ENCODE peak calls at places on chromosome 2, in seven cellular contexts. One of them, this sample, is unnamed. For H3K27me3, the result is how much of the 10 kb centered on the place peaks cover.

GRCh38 chr2:226678422-226678821 is 121.2 kb downstream of the IRS1 start:
- DNase-seq in keratinocyte: no peak
- DNase-seq in cardiac muscle cell: peak
- DNase-seq in tibial nerve: no peak
- DNase-seq in brain microvascular endothelial cell: no peak
- DNase-seq in PC-9: no peak
- DNase-seq in spleen: no peak
- DNase-seq in this sample: no peak

GRCh38 chr2:232008907-232009638 is 47.6 kb downstream of the DIS3L2 start:
- DNase-seq in cardiac muscle cell: no peak
- DNase-seq in tibial nerve: no peak
- DNase-seq in spleen: no peak
- DNase-seq in PC-9: no peak
- DNase-seq in brain microvascular endothelial cell: peak
- DNase-seq in keratinocyte: no peak
- DNase-seq in this sample: no peak

GRCh38 chr2:225027061-225027762 is 15.1 kb downstream of the DOCK10 start:
- DNase-seq in tibial nerve: no peak
- DNase-seq in PC-9: no peak
- DNase-seq in cardiac muscle cell: no peak
- DNase-seq in keratinocyte: no peak
- DNase-seq in brain microvascular endothelial cell: no peak
- DNase-seq in spleen: no peak
- DNase-seq in this sample: no peak

GRCh38 chr2:7811073-7811472 is 870.8 kb upstream of the ID2 start:
- DNase-seq in keratinocyte: no peak
- DNase-seq in cardiac muscle cell: no peak
- DNase-seq in tibial nerve: no peak
- DNase-seq in PC-9: no peak
- DNase-seq in spleen: no peak
- DNase-seq in brain microvascular endothelial cell: no peak
- DNase-seq in this sample: no peak

GRCh38 chr2:157052685-157053224 is 204.8 kb upstream of the GALNT5 start:
- DNase-seq in tibial nerve: no peak
- DNase-seq in cardiac muscle cell: no peak
- DNase-seq in brain microvascular endothelial cell: peak
- DNase-seq in keratinocyte: no peak
- DNase-seq in PC-9: peak
- DNase-seq in spleen: no peak
- DNase-seq in this sample: no peak

GRCh38 chr2:83081835-83082522 is 1377.1 kb downstream of the SUCLG1 start:
- DNase-seq in spleen: no peak
- DNase-seq in cardiac muscle cell: peak
- DNase-seq in keratinocyte: no peak
- DNase-seq in brain microvascular endothelial cell: peak
- DNase-seq in tibial nerve: no peak
- DNase-seq in PC-9: no peak
- DNase-seq in this sample: peak

GRCh38 chr2:227460833-227461232 is 11.1 kb upstream of the AGFG1 start:
- DNase-seq in cardiac muscle cell: no peak
- DNase-seq in brain microvascular endothelial cell: no peak
- DNase-seq in keratinocyte: no peak
- DNase-seq in PC-9: no peak
- DNase-seq in tibial nerve: no peak
- DNase-seq in spleen: no peak
- DNase-seq in this sample: no peak

GRCh38 chr2:64779117-64779690 is 125.5 kb upstream of the SERTAD2 start:
- DNase-seq in brain microvascular endothelial cell: peak
- DNase-seq in tibial nerve: no peak
- DNase-seq in cardiac muscle cell: peak
- DNase-seq in PC-9: peak
- DNase-seq in keratinocyte: no peak
- DNase-seq in spleen: no peak
- DNase-seq in this sample: peak

GRCh38 chr2:55408946-55409868 is 10.4 kb downstream of the CCDC88A start:
- DNase-seq in keratinocyte: no peak
- DNase-seq in tibial nerve: no peak
- DNase-seq in brain microvascular endothelial cell: no peak
- DNase-seq in spleen: no peak
- DNase-seq in PC-9: no peak
- DNase-seq in cardiac muscle cell: no peak
- DNase-seq in this sample: no peak

GRCh38 chr2:101119431-101119830 is 31.8 kb downstream of the TBC1D8 start:
- DNase-seq in keratinocyte: no peak
- DNase-seq in PC-9: peak
- DNase-seq in tibial nerve: no peak
- DNase-seq in brain microvascular endothelial cell: no peak
- DNase-seq in cardiac muscle cell: no peak
- DNase-seq in spleen: no peak
- DNase-seq in this sample: no peak

GRCh38 chr2:120512321-120512710 is 166.4 kb downstream of the INHBB start:
- DNase-seq in spleen: peak
- DNase-seq in cardiac muscle cell: no peak
- DNase-seq in tibial nerve: no peak
- DNase-seq in keratinocyte: no peak
- DNase-seq in brain microvascular endothelial cell: no peak
- DNase-seq in PC-9: no peak
- DNase-seq in this sample: no peak
- TF ChIP-seq CTCF in spleen: no peak
- TF ChIP-seq CTCF in cardiac muscle cell: no peak
- TF ChIP-seq CTCF in tibial nerve: no peak
- TF ChIP-seq CTCF in keratinocyte: no peak
- TF ChIP-seq CTCF in brain microvascular endothelial cell: peak
- TF ChIP-seq CTCF in PC-9: no peak
- TF ChIP-seq CTCF in this sample: no peak

DNA sequence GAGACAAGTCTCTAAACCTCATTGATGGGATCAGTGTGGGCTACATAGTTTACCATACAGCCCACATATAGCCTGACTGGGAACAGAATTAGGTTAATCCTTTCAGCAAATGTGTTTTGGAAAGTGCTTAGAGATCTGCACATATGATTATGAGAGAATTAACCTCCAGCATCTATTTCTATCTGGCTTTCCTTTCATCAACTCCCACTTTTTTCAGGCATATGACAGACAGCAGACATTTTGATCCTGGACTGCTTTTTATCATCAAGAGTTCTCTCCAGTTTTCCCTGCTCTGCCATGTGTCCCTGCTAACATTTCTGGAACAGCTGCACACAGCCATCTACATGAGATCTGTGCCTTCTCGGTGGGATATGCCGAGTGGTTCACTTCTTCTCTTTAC is 139.5 kb upstream of the LRP1B start:
- DNase-seq in keratinocyte: no peak
- DNase-seq in PC-9: no peak
- DNase-seq in brain microvascular endothelial cell: no peak
- DNase-seq in tibial nerve: no peak
- DNase-seq in cardiac muscle cell: peak
- DNase-seq in spleen: no peak
- DNase-seq in this sample: no peak
- H3K4me3 ChIP-seq in keratinocyte: no peak
- H3K4me3 ChIP-seq in PC-9: no peak
- H3K4me3 ChIP-seq in brain microvascular endothelial cell: no peak
- H3K4me3 ChIP-seq in tibial nerve: no peak
- H3K4me3 ChIP-seq in cardiac muscle cell: no peak
- H3K4me3 ChIP-seq in spleen: no peak
- H3K4me3 ChIP-seq in this sample: no peak

DNA sequence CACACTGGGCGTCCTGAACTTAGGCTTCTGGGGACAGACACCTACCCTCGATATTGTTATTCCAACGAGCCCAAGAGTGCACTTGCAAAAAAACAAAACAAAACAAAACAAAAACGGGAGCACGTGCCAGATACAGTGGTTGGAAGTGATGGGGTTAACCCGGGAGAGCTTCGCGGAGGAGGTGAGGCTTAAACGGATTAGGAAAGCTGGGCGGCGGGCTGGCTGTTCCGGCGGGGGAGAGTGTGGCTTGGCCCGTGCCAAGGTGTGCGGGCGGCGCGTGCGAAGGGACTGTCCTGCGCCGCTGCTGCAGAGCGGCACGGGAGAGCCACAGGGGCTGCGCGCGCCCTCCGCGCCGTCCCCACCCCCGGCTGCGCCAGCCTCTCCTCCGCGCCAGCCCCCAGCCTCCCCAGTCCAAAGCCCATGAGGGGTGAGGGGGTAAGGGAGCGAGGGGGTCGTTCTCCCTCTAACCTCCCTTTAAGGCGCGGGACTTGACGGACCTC is 1.5 kb upstream of the SLC30A3 start:
- DNase-seq in cardiac muscle cell: peak
- DNase-seq in brain microvascular endothelial cell: no peak
- DNase-seq in tibial nerve: no peak
- DNase-seq in PC-9: no peak
- DNase-seq in keratinocyte: no peak
- DNase-seq in spleen: no peak
- DNase-seq in this sample: no peak
- H3K27me3 ChIP-seq in cardiac muscle cell: under half
- H3K27me3 ChIP-seq in brain microvascular endothelial cell: half or more
- H3K27me3 ChIP-seq in tibial nerve: under half
- H3K27me3 ChIP-seq in PC-9: half or more
- H3K27me3 ChIP-seq in keratinocyte: half or more
- H3K27me3 ChIP-seq in spleen: half or more
- H3K27me3 ChIP-seq in this sample: half or more

GRCh38 chr2:152648336-152648735 is 68.9 kb downstream of the PRPF40A start:
- DNase-seq in brain microvascular endothelial cell: no peak
- DNase-seq in tibial nerve: no peak
- DNase-seq in PC-9: no peak
- DNase-seq in cardiac muscle cell: no peak
- DNase-seq in spleen: no peak
- DNase-seq in keratinocyte: no peak
- DNase-seq in this sample: no peak
- TF ChIP-seq CTCF in brain microvascular endothelial cell: peak
- TF ChIP-seq CTCF in tibial nerve: no peak
- TF ChIP-seq CTCF in PC-9: peak
- TF ChIP-seq CTCF in cardiac muscle cell: peak
- TF ChIP-seq CTCF in spleen: no peak
- TF ChIP-seq CTCF in keratinocyte: no peak
- TF ChIP-seq CTCF in this sample: peak

DNA sequence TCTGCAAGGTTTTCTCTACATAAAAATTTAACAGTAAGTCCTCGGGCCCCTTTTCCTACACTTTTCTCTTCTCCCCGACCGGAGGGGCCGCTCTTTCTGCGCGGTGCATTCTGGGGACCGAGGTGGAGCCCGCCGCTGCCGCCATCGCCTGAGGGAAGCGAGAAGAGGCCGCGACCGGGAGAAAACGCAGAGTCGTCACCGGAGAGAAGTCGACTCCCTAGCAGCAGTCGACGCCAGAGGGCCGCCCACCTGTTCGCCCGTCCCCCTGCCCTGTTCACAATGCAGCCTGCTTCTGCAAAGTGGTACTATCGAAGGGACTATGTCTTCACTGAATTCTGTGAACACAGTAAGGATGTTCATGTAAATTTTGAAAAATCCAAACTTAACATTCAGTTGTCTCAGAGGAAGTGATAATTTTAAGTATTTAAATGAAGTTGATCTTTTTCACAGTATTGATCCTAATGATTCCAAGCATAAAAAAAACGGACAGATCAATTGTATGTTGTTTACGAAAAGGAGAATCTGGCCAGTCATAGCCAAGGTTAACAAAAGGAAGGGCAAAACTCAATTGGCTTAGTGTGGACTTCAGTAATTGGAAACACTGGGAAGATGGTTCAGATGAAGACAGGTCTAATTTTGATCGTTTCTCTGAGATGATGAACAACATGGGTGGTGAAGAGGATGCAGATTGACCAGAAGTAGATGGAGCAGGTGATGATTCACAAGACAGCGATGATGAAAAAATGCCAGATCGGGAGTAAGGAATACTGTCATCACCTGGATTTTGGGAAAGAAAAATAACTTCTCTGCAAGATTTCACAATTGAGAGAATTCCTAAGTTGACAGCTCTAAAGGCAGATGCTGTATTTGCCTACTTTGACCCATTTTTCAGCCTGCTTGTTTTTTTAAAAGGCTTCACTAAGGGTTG is 55.8 kb downstream of the ASXL2 start:
- DNase-seq in brain microvascular endothelial cell: no peak
- DNase-seq in cardiac muscle cell: no peak
- DNase-seq in PC-9: no peak
- DNase-seq in keratinocyte: no peak
- DNase-seq in spleen: peak
- DNase-seq in tibial nerve: no peak
- DNase-seq in this sample: no peak
- H3K4me3 ChIP-seq in brain microvascular endothelial cell: peak
- H3K4me3 ChIP-seq in cardiac muscle cell: no peak
- H3K4me3 ChIP-seq in PC-9: no peak
- H3K4me3 ChIP-seq in keratinocyte: peak
- H3K4me3 ChIP-seq in spleen: no peak
- H3K4me3 ChIP-seq in tibial nerve: peak
- H3K4me3 ChIP-seq in this sample: no peak

GRCh38 chr2:218997730-218998129 is 4.5 kb upstream of the CRYBA2 start:
- DNase-seq in brain microvascular endothelial cell: no peak
- DNase-seq in cardiac muscle cell: no peak
- DNase-seq in PC-9: no peak
- DNase-seq in keratinocyte: no peak
- DNase-seq in tibial nerve: no peak
- DNase-seq in spleen: no peak
- DNase-seq in this sample: no peak

GRCh38 chr2:218998414-218999002 is 5.3 kb upstream of the CRYBA2 start:
- DNase-seq in cardiac muscle cell: no peak
- DNase-seq in tibial nerve: no peak
- DNase-seq in spleen: no peak
- DNase-seq in keratinocyte: no peak
- DNase-seq in PC-9: no peak
- DNase-seq in brain microvascular endothelial cell: no peak
- DNase-seq in this sample: no peak

GRCh38 chr2:218996937-218997336 is 3.7 kb upstream of the CRYBA2 start:
- DNase-seq in keratinocyte: no peak
- DNase-seq in brain microvascular endothelial cell: no peak
- DNase-seq in tibial nerve: no peak
- DNase-seq in PC-9: no peak
- DNase-seq in cardiac muscle cell: no peak
- DNase-seq in spleen: no peak
- DNase-seq in this sample: no peak

GRCh38 chr2:218995561-218995960 is 2.3 kb upstream of the CRYBA2 start:
- DNase-seq in tibial nerve: no peak
- DNase-seq in PC-9: no peak
- DNase-seq in brain microvascular endothelial cell: no peak
- DNase-seq in keratinocyte: no peak
- DNase-seq in spleen: no peak
- DNase-seq in cardiac muscle cell: no peak
- DNase-seq in this sample: no peak

DNA sequence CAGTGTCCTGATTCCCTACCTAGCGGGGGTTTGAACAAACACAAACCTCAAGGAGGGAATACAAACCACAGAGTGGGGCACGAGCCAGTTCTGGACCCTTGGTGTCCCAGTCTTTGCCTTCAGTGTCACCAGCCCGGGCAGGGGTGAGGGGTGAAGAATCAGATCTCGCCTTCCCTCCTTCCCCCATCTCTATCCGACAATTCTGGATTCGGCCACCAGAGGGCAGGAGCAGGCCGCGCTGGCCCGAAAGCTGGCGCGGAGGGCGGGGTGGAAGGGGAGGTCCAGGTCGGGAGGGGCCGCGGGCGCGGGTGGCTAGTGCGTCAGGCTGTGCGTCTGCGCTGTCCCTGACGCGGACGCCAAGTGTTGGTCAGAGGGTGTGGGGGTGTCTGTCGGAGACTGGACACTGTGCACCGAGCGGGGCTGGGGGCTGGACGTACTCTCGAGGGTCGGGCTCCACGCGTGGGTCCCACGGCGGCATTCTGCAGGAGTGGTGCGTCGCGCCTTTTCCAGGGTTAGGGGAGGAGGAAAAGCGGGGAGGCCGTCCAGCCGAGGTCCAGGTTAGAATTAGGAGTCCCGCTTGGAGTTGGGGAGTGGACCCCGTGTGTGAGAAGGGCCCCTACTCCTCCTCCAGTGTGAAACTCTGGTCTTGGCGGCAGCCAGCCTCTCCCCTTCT is 2.9 kb upstream of the CRYBA2 start:
- DNase-seq in tibial nerve: peak
- DNase-seq in PC-9: peak
- DNase-seq in brain microvascular endothelial cell: peak
- DNase-seq in spleen: peak
- DNase-seq in keratinocyte: no peak
- DNase-seq in cardiac muscle cell: peak
- DNase-seq in this sample: no peak
- H3K27me3 ChIP-seq in tibial nerve: under half
- H3K27me3 ChIP-seq in PC-9: under half
- H3K27me3 ChIP-seq in brain microvascular endothelial cell: half or more
- H3K27me3 ChIP-seq in spleen: half or more
- H3K27me3 ChIP-seq in keratinocyte: half or more
- H3K27me3 ChIP-seq in cardiac muscle cell: half or more
- H3K27me3 ChIP-seq in this sample: half or more